ENCODE peak calls at places on chromosomes 16 and 17, in six cellular contexts. G is colonic mucosa, H is Peyer's patch, C is PC-9, D is HFFc6, S is B cell. I is an unnamed sample.

GRCh38 chr16:29734826-29735225 is 11.0 kb downstream of the C16orf54 start:
- DNase-seq in G (no peak), H (peak), C (no peak), D (peak), S (no peak), I (no peak)

GRCh38 chr17:20010886-20011402 is 1.8 kb downstream of the SPECC1 start:
- DNase-seq in G (no peak), H (no peak), C (no peak), D (no peak), S (no peak), I (no peak)

GRCh38 chr16:71645450-71645849 is 19.5 kb downstream of the MARVELD3 start:
- DNase-seq in G (no peak), H (peak), C (no peak), D (peak), S (peak), I (no peak)

GRCh38 chr17:39979021-39979660 is 1.5 kb upstream of the PSMD3 start:
- DNase-seq in G (no peak), H (no peak), C (no peak), D (peak), S (no peak), I (no peak)

GRCh38 chr16:57616871-57617270 is 11.6 kb upstream of the ADGRG1 start:
- DNase-seq in G (peak), H (peak), C (no peak), D (no peak), S (no peak), I (no peak)

GRCh38 chr17:37849617-37849972 is 74.6 kb upstream of the TBC1D3K start:
- DNase-seq in G (no peak), H (no peak), C (no peak), D (no peak), S (no peak), I (no peak)

GRCh38 chr17:54085934-54086333 is 263.2 kb downstream of the KIF2B start:
- DNase-seq in G (no peak), H (no peak), C (no peak), D (no peak), S (no peak), I (peak)

GRCh38 chr17:41811549-41812175 is at the start of gene P3H4:
- DNase-seq in G (peak), H (peak), C (peak), D (peak), S (peak), I (peak)

GRCh38 chr16:3058173-3059030 is 7.0 kb upstream of the IL32 start:
- DNase-seq in G (peak), H (peak), C (no peak), D (no peak), S (peak), I (no peak)

GRCh38 chr17:40538019-40538935 is 27.0 kb downstream of the CCR7 start:
- DNase-seq in G (no peak), H (no peak), C (no peak), D (no peak), S (no peak), I (no peak)

GRCh38 chr17:37358098-37358829 is 17.5 kb upstream of the C17orf78 start:
- DNase-seq in G (peak), H (peak), C (peak), D (peak), S (no peak), I (peak)

GRCh38 chr17:46191332-46192210 is 1.7 kb downstream of the KANSL1 start:
- DNase-seq in G (peak), H (no peak), C (no peak), D (peak), S (peak), I (peak)

GRCh38 chr16:22805326-22805725 is 8.6 kb upstream of the HS3ST2 start:
- DNase-seq in G (no peak), H (no peak), C (no peak), D (no peak), S (no peak), I (no peak)

GRCh38 chr17:49459401-49459984 is 35.6 kb upstream of the NGFR start:
- DNase-seq in G (no peak), H (no peak), C (no peak), D (no peak), S (no peak), I (no peak)

GRCh38 chr17:65800655-65801054 is 239.2 kb upstream of the AXIN2 start:
- DNase-seq in G (no peak), H (no peak), C (no peak), D (no peak), S (no peak), I (no peak)

GRCh38 chr16:23729503-23730424 is 16.7 kb upstream of the ERN2 start:
- DNase-seq in G (peak), H (peak), C (peak), D (no peak), S (no peak), I (peak)

GRCh38 chr16:8469102-8469778 is 121.1 kb downstream of the TMEM114 start:
- DNase-seq in G (no peak), H (no peak), C (no peak), D (no peak), S (no peak), I (no peak)

GRCh38 chr17:74130276-74130675 is 73.2 kb upstream of the RPL38 start:
- DNase-seq in G (no peak), H (no peak), C (no peak), D (no peak), S (no peak), I (peak)

GRCh38 chr17:27549251-27549919 is 81.6 kb upstream of the LGALS9 start:
- DNase-seq in G (no peak), H (no peak), C (no peak), D (no peak), S (no peak), I (no peak)

GRCh38 chr16:27785307-27785678 is 235.3 kb downstream of the KATNIP start:
- DNase-seq in G (no peak), H (no peak), C (no peak), D (no peak), S (no peak), I (no peak)

GRCh38 chr17:56715613-56716357 is 117.9 kb downstream of the C17orf67 start:
- DNase-seq in G (peak), H (peak), C (peak), D (peak), S (peak), I (peak)

GRCh38 chr17:8118769-8119574 is 658 bp upstream of the ALOXE3 start:
- DNase-seq in G (peak), H (peak), C (peak), D (peak), S (peak), I (peak)
- TF ChIP-seq CTCF in G (peak), H (peak), C (peak), D (peak), S (peak), I (peak)

GRCh38 chr17:43881758-43882505 is 25.4 kb downstream of the MPP2 start:
- DNase-seq in G (no peak), H (no peak), C (no peak), D (no peak), S (no peak), I (no peak)

GRCh38 chr17:43881176-43881575 is 26.2 kb downstream of the MPP2 start:
- DNase-seq in G (no peak), H (no peak), C (no peak), D (no peak), S (no peak), I (no peak)

GRCh38 chr17:43878260-43879082 is 28.9 kb downstream of the MPP2 start:
- DNase-seq in G (peak), H (peak), C (peak), D (peak), S (peak), I (peak)

GRCh38 chr17:43879723-43880419 is 27.5 kb downstream of the MPP2 start:
- DNase-seq in G (no peak), H (no peak), C (no peak), D (no peak), S (no peak), I (no peak)

GRCh38 chr17:43880420-43880991 is 26.8 kb downstream of the MPP2 start:
- DNase-seq in G (peak), H (peak), C (no peak), D (no peak), S (peak), I (no peak)
- TF ChIP-seq CTCF in G (peak), H (no peak), C (peak), D (peak), S (peak), I (peak)

GRCh38 chr16:88672776-88673175 is 9.9 kb upstream of the MVD start:
- DNase-seq in G (no peak), H (no peak), C (no peak), D (no peak), S (no peak), I (no peak)
- TF ChIP-seq CTCF in G (no peak), H (no peak), C (peak), D (peak), S (no peak), I (peak)

GRCh38 chr17:29591737-29592624 is 951 bp upstream of the ANKRD13B start:
- DNase-seq in G (peak), H (peak), C (peak), D (peak), S (peak), I (peak)

GRCh38 chr17:29595107-29595942 is 2.4 kb downstream of the ANKRD13B start:
- DNase-seq in G (no peak), H (no peak), C (peak), D (no peak), S (no peak), I (no peak)

GRCh38 chr17:29594441-29595090 is 1.6 kb downstream of the ANKRD13B start:
- DNase-seq in G (no peak), H (peak), C (no peak), D (no peak), S (no peak), I (no peak)

GRCh38 chr17:29592850-29593545 is at the start of gene ANKRD13B:
- DNase-seq in G (peak), H (peak), C (peak), D (no peak), S (peak), I (no peak)

GRCh38 chr17:29593546-29594440 is 861 bp downstream of the ANKRD13B start:
- DNase-seq in G (no peak), H (peak), C (no peak), D (no peak), S (peak), I (peak)
- TF ChIP-seq CTCF in G (no peak), H (no peak), C (no peak), D (peak), S (peak), I (peak)

DNA sequence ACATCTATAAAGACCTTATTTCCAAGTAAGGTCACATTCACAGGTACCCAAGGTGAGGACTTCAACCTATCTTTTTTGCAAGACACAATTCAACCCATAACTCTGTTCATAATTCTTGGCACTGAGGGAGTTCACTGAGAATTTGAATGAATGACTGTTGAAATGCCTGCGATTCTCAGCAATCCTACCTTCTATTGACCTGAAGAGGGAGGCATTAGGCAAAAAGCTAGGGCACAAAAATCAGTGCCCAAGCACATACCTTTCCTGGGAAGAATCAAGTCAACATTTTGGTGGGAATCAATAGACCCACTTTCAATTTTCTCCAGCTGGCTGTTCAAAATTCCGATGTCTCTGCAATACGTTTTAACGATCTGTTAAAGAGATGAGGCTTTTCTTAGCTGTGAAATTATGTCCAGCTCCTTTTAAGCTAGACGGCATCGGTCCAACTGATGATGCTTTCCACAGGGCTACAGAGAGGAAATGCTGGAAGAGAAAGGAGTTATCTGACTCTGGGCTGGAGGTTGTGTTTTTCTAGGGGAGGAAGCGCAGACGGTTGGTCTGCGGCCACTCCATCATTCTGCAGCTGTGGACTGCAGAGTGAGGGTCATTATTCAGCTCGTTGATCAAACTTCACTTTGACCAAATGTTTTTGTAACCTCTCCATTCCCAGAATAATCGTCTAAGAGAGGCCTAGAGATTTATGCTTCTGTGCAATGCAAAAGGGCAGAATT is 25.1 kb downstream of the BCO1 start:
- DNase-seq in G (no peak), H (no peak), C (no peak), D (peak), S (no peak), I (no peak)
- TF ChIP-seq CTCF in G (no peak), H (no peak), C (peak), D (peak), S (no peak), I (peak)

GRCh38 chr17:1765576-1765975 is 3.7 kb downstream of the SERPINF1 start:
- DNase-seq in G (no peak), H (no peak), C (no peak), D (no peak), S (no peak), I (no peak)

GRCh38 chr17:1766382-1767135 is 4.7 kb downstream of the SERPINF1 start:
- DNase-seq in G (no peak), H (no peak), C (no peak), D (no peak), S (no peak), I (no peak)

GRCh38 chr17:1769826-1770477 is 8.1 kb downstream of the SERPINF1 start:
- DNase-seq in G (no peak), H (no peak), C (peak), D (no peak), S (peak), I (peak)

GRCh38 chr17:1764274-1764673 is 2.4 kb downstream of the SERPINF1 start:
- DNase-seq in G (peak), H (peak), C (no peak), D (peak), S (peak), I (no peak)

GRCh38 chr17:1767358-1767757 is 5.5 kb downstream of the SERPINF1 start:
- DNase-seq in G (no peak), H (no peak), C (no peak), D (no peak), S (no peak), I (no peak)
- TF ChIP-seq CTCF in G (no peak), H (no peak), C (peak), D (peak), S (no peak), I (no peak)

GRCh38 chr17:38886643-38887010 is 16.8 kb downstream of the LASP1 start:
- DNase-seq in G (peak), H (peak), C (no peak), D (no peak), S (no peak), I (no peak)

GRCh38 chr17:38885044-38885727 is 15.3 kb downstream of the LASP1 start:
- DNase-seq in G (no peak), H (peak), C (no peak), D (no peak), S (no peak), I (peak)

GRCh38 chr17:38885728-38886642 is 16.1 kb downstream of the LASP1 start:
- DNase-seq in G (no peak), H (no peak), C (no peak), D (peak), S (no peak), I (peak)

GRCh38 chr17:38881600-38882191 is 11.8 kb downstream of the LASP1 start:
- DNase-seq in G (peak), H (peak), C (no peak), D (no peak), S (no peak), I (no peak)

GRCh38 chr17:38883592-38884526 is 14.0 kb downstream of the LASP1 start:
- DNase-seq in G (no peak), H (no peak), C (no peak), D (no peak), S (peak), I (no peak)
- TF ChIP-seq CTCF in G (no peak), H (no peak), C (no peak), D (peak), S (no peak), I (no peak)